ENCODE peak calls at places on chromosomes 3 and 15, in four cellular contexts. C is NK-92 treated with Interleukin-12 subunit alpha and Interleukin-12 subunit beta, amount 100 ng/mL, for 24 hours; E is NCI-H774; Z is T-helper 17 cell. P is an unnamed sample.

GRCh38 chr15:53759333-53759975 is at the start of gene WDR72:
- DNase-seq in C (no peak), E (peak), Z (no peak), P (peak)

GRCh38 chr15:96038650-96039049 is 291.9 kb upstream of the NR2F2 start:
- DNase-seq in C (no peak), E (no peak), Z (no peak), P (no peak)

GRCh38 chr3:63940389-63940757 is 28.2 kb upstream of the SCAANT1 start:
- DNase-seq in C (no peak), E (no peak), Z (no peak), P (no peak)

GRCh38 chr3:178507507-178508442 is 28.5 kb upstream of the KCNMB2 start:
- DNase-seq in C (no peak), E (peak), Z (no peak), P (no peak)

GRCh38 chr15:76345880-76346665 is 9.5 kb downstream of the ISL2 start:
- DNase-seq in C (no peak), E (no peak), Z (no peak), P (peak)

GRCh38 chr15:74784426-74784825 is 2.5 kb downstream of the CSK start:
- DNase-seq in C (peak), E (no peak), Z (no peak), P (no peak)

GRCh38 chr3:45367451-45367850 is 20.9 kb upstream of the LARS2 start:
- DNase-seq in C (no peak), E (no peak), Z (no peak), P (no peak)

GRCh38 chr3:58023536-58023935 is 15.3 kb downstream of the FLNB start:
- DNase-seq in C (no peak), E (no peak), Z (no peak), P (no peak)